ENCODE peak calls at places on chromosomes 16 and 17, in seven cellular contexts. One of them, this sample, is unnamed. For H3K27me3, the result is how much of the 10 kb centered on the place peaks cover.

GRCh38 chr16:19094542-19095365 is 19.0 kb upstream of the ITPRIPL2 start:
- DNase-seq in lower lobe of right lung: no peak
- DNase-seq in ascending aorta: no peak
- DNase-seq in left lung: no peak
- DNase-seq in stomach: peak
- DNase-seq in heart left ventricle: no peak
- DNase-seq in transverse colon: peak
- DNase-seq in this sample: no peak

GRCh38 chr17:65975878-65976277 is 216.1 kb downstream of the CEP112 start:
- DNase-seq in lower lobe of right lung: no peak
- DNase-seq in ascending aorta: no peak
- DNase-seq in left lung: peak
- DNase-seq in stomach: no peak
- DNase-seq in heart left ventricle: no peak
- DNase-seq in transverse colon: no peak
- DNase-seq in this sample: no peak

GRCh38 chr17:49214665-49215360 is 4.3 kb downstream of the ABI3 start:
- DNase-seq in lower lobe of right lung: peak
- DNase-seq in ascending aorta: no peak
- DNase-seq in left lung: peak
- DNase-seq in stomach: peak
- DNase-seq in heart left ventricle: no peak
- DNase-seq in transverse colon: no peak
- DNase-seq in this sample: no peak

GRCh38 chr17:1122681-1123396 is 56.9 kb downstream of the ABR start:
- DNase-seq in lower lobe of right lung: peak
- DNase-seq in ascending aorta: no peak
- DNase-seq in left lung: peak
- DNase-seq in stomach: peak
- DNase-seq in heart left ventricle: peak
- DNase-seq in transverse colon: peak
- DNase-seq in this sample: peak

GRCh38 chr16:68948230-68948910 is 105.0 kb downstream of the TANGO6 start:
- DNase-seq in lower lobe of right lung: no peak
- DNase-seq in ascending aorta: no peak
- DNase-seq in left lung: no peak
- DNase-seq in stomach: no peak
- DNase-seq in heart left ventricle: no peak
- DNase-seq in transverse colon: no peak
- DNase-seq in this sample: no peak

GRCh38 chr17:67413399-67413798 is 36.3 kb downstream of the PITPNC1 start:
- DNase-seq in lower lobe of right lung: no peak
- DNase-seq in ascending aorta: no peak
- DNase-seq in left lung: no peak
- DNase-seq in stomach: no peak
- DNase-seq in heart left ventricle: no peak
- DNase-seq in transverse colon: no peak
- DNase-seq in this sample: no peak

GRCh38 chr16:84486551-84487235 is 17.8 kb downstream of the MEAK7 start:
- DNase-seq in lower lobe of right lung: no peak
- DNase-seq in ascending aorta: no peak
- DNase-seq in left lung: no peak
- DNase-seq in stomach: peak
- DNase-seq in heart left ventricle: no peak
- DNase-seq in transverse colon: no peak
- DNase-seq in this sample: no peak

GRCh38 chr17:82216301-82217119 is 3.9 kb upstream of the CCDC57 start:
- DNase-seq in lower lobe of right lung: peak
- DNase-seq in ascending aorta: peak
- DNase-seq in left lung: peak
- DNase-seq in stomach: peak
- DNase-seq in heart left ventricle: peak
- DNase-seq in transverse colon: peak
- DNase-seq in this sample: no peak

GRCh38 chr16:3712830-3713476 is 4.4 kb downstream of the TRAP1 start:
- DNase-seq in lower lobe of right lung: no peak
- DNase-seq in ascending aorta: no peak
- DNase-seq in left lung: no peak
- DNase-seq in stomach: peak
- DNase-seq in heart left ventricle: no peak
- DNase-seq in transverse colon: no peak
- DNase-seq in this sample: no peak

GRCh38 chr16:12646490-12647274 is 157.0 kb downstream of the CPPED1 start:
- DNase-seq in lower lobe of right lung: no peak
- DNase-seq in ascending aorta: no peak
- DNase-seq in left lung: no peak
- DNase-seq in stomach: peak
- DNase-seq in heart left ventricle: no peak
- DNase-seq in transverse colon: no peak
- DNase-seq in this sample: no peak

GRCh38 chr17:41500131-41500911 is 5.1 kb downstream of the KRT13 start:
- DNase-seq in lower lobe of right lung: no peak
- DNase-seq in ascending aorta: no peak
- DNase-seq in left lung: no peak
- DNase-seq in stomach: no peak
- DNase-seq in heart left ventricle: no peak
- DNase-seq in transverse colon: no peak
- DNase-seq in this sample: no peak

GRCh38 chr16:67183284-67183626 is 508 bp downstream of the MATCAP1 start:
- DNase-seq in lower lobe of right lung: no peak
- DNase-seq in ascending aorta: no peak
- DNase-seq in left lung: no peak
- DNase-seq in stomach: no peak
- DNase-seq in heart left ventricle: no peak
- DNase-seq in transverse colon: no peak
- DNase-seq in this sample: no peak

GRCh38 chr16:9610727-9611126 is 519.3 kb downstream of the HAPSTR1 start:
- DNase-seq in lower lobe of right lung: no peak
- DNase-seq in ascending aorta: no peak
- DNase-seq in left lung: no peak
- DNase-seq in stomach: no peak
- DNase-seq in heart left ventricle: no peak
- DNase-seq in transverse colon: no peak
- DNase-seq in this sample: no peak

GRCh38 chr17:57782642-57783337 is 37.7 kb upstream of the CCDC182 start:
- DNase-seq in lower lobe of right lung: no peak
- DNase-seq in ascending aorta: no peak
- DNase-seq in left lung: no peak
- DNase-seq in stomach: no peak
- DNase-seq in heart left ventricle: no peak
- DNase-seq in transverse colon: no peak
- DNase-seq in this sample: no peak

GRCh38 chr16:64459821-64460220 is 662.0 kb downstream of the CDH11 start:
- DNase-seq in lower lobe of right lung: no peak
- DNase-seq in ascending aorta: no peak
- DNase-seq in left lung: no peak
- DNase-seq in stomach: peak
- DNase-seq in heart left ventricle: peak
- DNase-seq in transverse colon: no peak
- DNase-seq in this sample: no peak

GRCh38 chr17:1997587-1998425 is 27.3 kb downstream of the RTN4RL1 start:
- DNase-seq in lower lobe of right lung: peak
- DNase-seq in ascending aorta: no peak
- DNase-seq in left lung: no peak
- DNase-seq in stomach: peak
- DNase-seq in heart left ventricle: no peak
- DNase-seq in transverse colon: peak
- DNase-seq in this sample: no peak

DNA sequence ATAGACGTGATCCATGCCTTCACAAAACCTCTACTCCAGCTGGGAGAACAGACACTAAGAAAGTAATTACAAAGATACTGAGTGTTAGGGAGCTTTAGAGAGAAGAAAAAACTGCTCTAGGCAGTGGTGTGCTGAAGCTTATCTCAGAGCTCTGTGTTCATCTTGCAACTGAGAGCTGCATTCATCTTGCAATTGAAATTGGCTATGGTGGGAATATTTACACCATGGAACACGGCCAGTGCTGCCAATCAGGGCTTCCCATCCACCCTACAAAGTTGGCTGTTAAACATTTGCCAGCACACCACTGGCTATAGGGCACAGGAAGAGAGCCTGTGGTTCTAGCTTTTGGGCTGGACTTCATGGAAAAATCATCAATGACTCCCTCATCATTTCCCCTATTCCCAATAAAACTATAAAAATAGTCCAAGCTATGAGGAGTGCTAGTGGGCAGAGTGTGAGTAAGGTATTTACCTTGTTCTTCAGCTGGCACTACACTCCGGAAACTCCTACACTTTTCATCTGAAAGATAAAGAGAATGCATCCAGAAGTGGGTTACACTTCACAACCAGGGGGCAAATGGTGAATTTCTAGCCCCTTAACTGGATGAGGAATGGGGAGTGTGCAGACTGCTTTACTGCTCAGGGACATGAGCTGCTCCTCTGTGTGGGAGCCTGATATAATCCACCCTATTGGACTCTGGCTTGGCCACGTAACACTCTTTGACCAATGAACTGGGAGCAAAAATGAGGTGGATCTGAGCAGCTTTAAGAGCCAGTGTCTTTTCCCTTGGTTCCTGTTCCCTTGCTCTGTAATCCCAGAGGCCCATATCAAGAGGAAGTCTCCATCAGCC is 11.6 kb downstream of the GSG1L2 start:
- DNase-seq in lower lobe of right lung: no peak
- DNase-seq in ascending aorta: no peak
- DNase-seq in left lung: no peak
- DNase-seq in stomach: no peak
- DNase-seq in heart left ventricle: no peak
- DNase-seq in transverse colon: no peak
- DNase-seq in this sample: no peak
- H3K27ac ChIP-seq in lower lobe of right lung: no peak
- H3K27ac ChIP-seq in ascending aorta: no peak
- H3K27ac ChIP-seq in left lung: no peak
- H3K27ac ChIP-seq in stomach: no peak
- H3K27ac ChIP-seq in heart left ventricle: no peak
- H3K27ac ChIP-seq in transverse colon: no peak
- H3K27ac ChIP-seq in this sample: no peak

GRCh38 chr17:34566201-34566600 is 13.2 kb upstream of the TMEM132E start:
- DNase-seq in lower lobe of right lung: no peak
- DNase-seq in ascending aorta: no peak
- DNase-seq in left lung: no peak
- DNase-seq in stomach: no peak
- DNase-seq in heart left ventricle: no peak
- DNase-seq in transverse colon: no peak
- DNase-seq in this sample: no peak

GRCh38 chr17:34569591-34569990 is 9.8 kb upstream of the TMEM132E start:
- DNase-seq in lower lobe of right lung: no peak
- DNase-seq in ascending aorta: no peak
- DNase-seq in left lung: no peak
- DNase-seq in stomach: no peak
- DNase-seq in heart left ventricle: no peak
- DNase-seq in transverse colon: no peak
- DNase-seq in this sample: no peak

GRCh38 chr17:34568953-34569352 is 10.4 kb upstream of the TMEM132E start:
- DNase-seq in lower lobe of right lung: no peak
- DNase-seq in ascending aorta: no peak
- DNase-seq in left lung: no peak
- DNase-seq in stomach: no peak
- DNase-seq in heart left ventricle: no peak
- DNase-seq in transverse colon: no peak
- DNase-seq in this sample: no peak

GRCh38 chr17:34566873-34567272 is 12.5 kb upstream of the TMEM132E start:
- DNase-seq in lower lobe of right lung: no peak
- DNase-seq in ascending aorta: no peak
- DNase-seq in left lung: no peak
- DNase-seq in stomach: no peak
- DNase-seq in heart left ventricle: no peak
- DNase-seq in transverse colon: no peak
- DNase-seq in this sample: no peak

DNA sequence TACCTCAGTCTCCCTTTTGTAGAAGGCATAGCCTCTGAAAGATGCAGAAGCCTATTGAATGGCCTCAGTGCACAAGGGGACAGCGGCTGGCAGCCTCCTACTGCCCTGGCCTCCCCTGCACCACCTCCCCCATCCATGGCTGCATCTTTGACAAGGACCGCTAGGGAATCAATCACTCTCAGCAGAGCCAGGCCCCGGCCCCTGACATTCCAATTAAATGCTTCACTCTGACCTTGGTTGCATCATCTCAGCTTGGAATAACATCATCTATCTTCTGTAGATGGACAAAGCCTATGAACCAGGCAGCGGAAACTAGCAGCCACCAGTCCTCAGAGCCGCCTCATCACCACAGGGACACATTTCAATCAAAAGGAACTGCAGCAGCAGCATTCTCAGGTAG is 11.7 kb upstream of the TMEM132E start:
- DNase-seq in lower lobe of right lung: no peak
- DNase-seq in ascending aorta: no peak
- DNase-seq in left lung: no peak
- DNase-seq in stomach: no peak
- DNase-seq in heart left ventricle: no peak
- DNase-seq in transverse colon: no peak
- DNase-seq in this sample: no peak
- H3K27me3 ChIP-seq in lower lobe of right lung: under half
- H3K27me3 ChIP-seq in ascending aorta: under half
- H3K27me3 ChIP-seq in left lung: under half
- H3K27me3 ChIP-seq in stomach: under half
- H3K27me3 ChIP-seq in heart left ventricle: under half
- H3K27me3 ChIP-seq in transverse colon: under half
- H3K27me3 ChIP-seq in this sample: under half

GRCh38 chr17:8577868-8578267 is 52.7 kb downstream of the MYH10 start:
- DNase-seq in lower lobe of right lung: no peak
- DNase-seq in ascending aorta: no peak
- DNase-seq in left lung: no peak
- DNase-seq in stomach: no peak
- DNase-seq in heart left ventricle: no peak
- DNase-seq in transverse colon: no peak
- DNase-seq in this sample: no peak

GRCh38 chr17:8572767-8573166 is 57.8 kb downstream of the MYH10 start:
- DNase-seq in lower lobe of right lung: no peak
- DNase-seq in ascending aorta: no peak
- DNase-seq in left lung: no peak
- DNase-seq in stomach: no peak
- DNase-seq in heart left ventricle: no peak
- DNase-seq in transverse colon: no peak
- DNase-seq in this sample: no peak

GRCh38 chr17:8576895-8577294 is 53.6 kb downstream of the MYH10 start:
- DNase-seq in lower lobe of right lung: no peak
- DNase-seq in ascending aorta: no peak
- DNase-seq in left lung: no peak
- DNase-seq in stomach: no peak
- DNase-seq in heart left ventricle: no peak
- DNase-seq in transverse colon: no peak
- DNase-seq in this sample: no peak

GRCh38 chr17:8574687-8575086 is 55.8 kb downstream of the MYH10 start:
- DNase-seq in lower lobe of right lung: no peak
- DNase-seq in ascending aorta: no peak
- DNase-seq in left lung: no peak
- DNase-seq in stomach: no peak
- DNase-seq in heart left ventricle: no peak
- DNase-seq in transverse colon: no peak
- DNase-seq in this sample: no peak
- TF ChIP-seq CTCF in lower lobe of right lung: peak
- TF ChIP-seq CTCF in ascending aorta: peak
- TF ChIP-seq CTCF in left lung: no peak
- TF ChIP-seq CTCF in stomach: no peak
- TF ChIP-seq CTCF in heart left ventricle: peak
- TF ChIP-seq CTCF in transverse colon: peak
- TF ChIP-seq CTCF in this sample: no peak

DNA sequence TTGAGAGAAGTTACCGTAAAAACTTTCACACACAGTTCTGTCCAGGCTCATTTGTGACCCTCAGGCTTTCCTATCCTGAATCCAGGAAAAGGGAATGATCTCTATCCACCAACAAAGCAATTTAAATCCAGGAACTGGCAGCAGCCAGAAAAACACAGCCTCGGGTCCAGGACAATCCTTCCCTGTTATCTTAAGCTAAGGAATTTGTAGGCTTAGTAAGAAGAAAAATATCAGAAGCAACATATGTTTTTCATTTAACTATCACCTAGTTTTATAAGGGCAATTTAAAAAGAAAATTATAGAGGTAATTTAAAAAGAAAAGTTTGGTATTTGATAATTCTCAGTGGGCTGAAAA is 47.1 kb downstream of the TEX2 start:
- DNase-seq in lower lobe of right lung: no peak
- DNase-seq in ascending aorta: no peak
- DNase-seq in left lung: no peak
- DNase-seq in stomach: no peak
- DNase-seq in heart left ventricle: no peak
- DNase-seq in transverse colon: no peak
- DNase-seq in this sample: no peak
- H3K27ac ChIP-seq in lower lobe of right lung: peak
- H3K27ac ChIP-seq in ascending aorta: peak
- H3K27ac ChIP-seq in left lung: peak
- H3K27ac ChIP-seq in stomach: peak
- H3K27ac ChIP-seq in heart left ventricle: peak
- H3K27ac ChIP-seq in transverse colon: peak
- H3K27ac ChIP-seq in this sample: no peak